ENCODE peak calls at places on chromosomes 6 and 20, in five cellular contexts. Z is tibial nerve, H is pancreas, Y is neural progenitor cell, C is IMR-90. W is an unnamed sample.

GRCh38 chr20:54342258-54342782 is 133.1 kb upstream of the DOK5 start:
- DNase-seq in Y (no peak), H (no peak), C (no peak), Z (no peak), W (no peak)

GRCh38 chr6:77178821-77179220 is 284.5 kb downstream of the HTR1B start:
- DNase-seq in Z (no peak), C (peak; percentile 84), Y (no peak), H (no peak), W (peak; percentile 5)

GRCh38 chr6:89138173-89138572 is 7.7 kb upstream of the PM20D2 start:
- DNase-seq in H (no peak), C (no peak), Z (no peak), Y (no peak), W (no peak)

GRCh38 chr20:33761698-33762250 is 30.0 kb downstream of the ZNF341 start:
- DNase-seq in C (no peak), H (no peak), Y (no peak), Z (no peak), W (no peak)

GRCh38 chr6:90434096-90434495 is 137.5 kb upstream of the BACH2 start:
- DNase-seq in Y (peak; percentile 68), C (no peak), Z (no peak), H (no peak), W (no peak)

GRCh38 chr6:157609117-157609516 is 213.9 kb upstream of the SNX9 start:
- DNase-seq in C (no peak), Y (no peak), H (no peak), Z (no peak), W (no peak)

GRCh38 chr6:108840919-108841318 is 7.3 kb upstream of the ARMC2 start:
- DNase-seq in C (no peak), Z (no peak), Y (no peak), H (no peak), W (no peak)

GRCh38 chr6:3848380-3848779 is 793 bp upstream of the FAM50B start:
- DNase-seq in C (no peak), H (no peak), Y (no peak), Z (no peak), W (no peak)

GRCh38 chr20:20089939-20090338 is 37.6 kb downstream of the CFAP61 start:
- DNase-seq in Y (no peak), H (no peak), Z (no peak), C (no peak), W (no peak)

GRCh38 chr6:108501559-108501958 is 59.2 kb upstream of the FOXO3 start:
- DNase-seq in Y (no peak), C (peak; percentile 47), H (no peak), Z (no peak), W (peak; percentile 13)

GRCh38 chr6:107532707-107533106 is 42.8 kb downstream of the SOBP start:
- DNase-seq in H (no peak), C (no peak), Z (peak; percentile 16), Y (no peak), W (no peak)

DNA sequence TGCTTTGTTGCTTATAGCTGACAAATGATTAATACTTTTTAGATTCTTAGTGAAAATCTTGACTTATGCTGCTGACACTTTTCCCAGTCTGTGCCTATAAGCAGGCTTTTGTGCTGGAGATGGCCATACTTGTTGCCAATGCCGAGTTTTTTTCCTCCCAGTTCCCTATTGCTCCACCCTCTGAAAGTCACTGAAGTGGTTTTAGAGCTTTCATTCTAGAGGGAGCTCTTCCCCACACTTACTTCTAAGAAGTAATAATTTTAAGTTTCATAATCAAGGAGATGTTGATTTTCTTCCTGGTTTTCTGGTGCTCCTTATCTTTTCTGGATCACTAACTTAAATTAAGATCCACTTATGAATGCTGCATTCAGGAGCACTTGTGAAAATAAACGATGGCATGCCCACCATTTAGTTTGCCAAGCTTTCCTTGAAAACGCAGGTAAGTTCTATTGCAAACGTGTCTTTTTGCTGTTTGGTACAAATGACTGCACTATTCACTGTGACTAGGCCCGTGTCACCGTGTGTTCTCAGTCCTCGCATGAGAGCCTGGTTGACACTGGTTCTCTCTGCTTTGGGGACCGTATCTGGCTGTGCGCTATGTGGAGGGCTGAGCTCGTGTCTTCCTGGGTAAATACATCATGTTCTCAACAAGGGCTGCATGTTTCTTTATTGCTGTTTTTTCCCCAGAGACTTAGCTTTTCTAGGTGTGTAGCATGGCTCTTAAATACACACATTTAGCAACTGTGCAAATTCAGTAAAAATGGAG is 50.2 kb downstream of the GFRA4 start:
- DNase-seq in Y (no peak), H (no peak), Z (no peak), C (peak; percentile 13), W (no peak)
- TF ChIP-seq CTCF in Y (no peak), H (no peak), Z (peak; percentile 9), C (peak; percentile 13), W (no peak)

GRCh38 chr20:31837896-31838397 is 7.5 kb downstream of the FOXS1 start:
- DNase-seq in C (peak; percentile 19), H (no peak), Z (no peak), Y (no peak), W (peak; percentile 31)

GRCh38 chr20:31840906-31841816 is 4.2 kb downstream of the FOXS1 start:
- DNase-seq in Z (no peak), C (no peak), H (no peak), Y (no peak), W (no peak)

GRCh38 chr20:31839782-31840487 is 5.5 kb downstream of the FOXS1 start:
- DNase-seq in Y (no peak), Z (no peak), C (no peak), H (no peak), W (no peak)

GRCh38 chr20:31836853-31837608 is 8.4 kb downstream of the FOXS1 start:
- DNase-seq in Y (peak; percentile 49), Z (no peak), H (no peak), C (no peak), W (no peak)

DNA sequence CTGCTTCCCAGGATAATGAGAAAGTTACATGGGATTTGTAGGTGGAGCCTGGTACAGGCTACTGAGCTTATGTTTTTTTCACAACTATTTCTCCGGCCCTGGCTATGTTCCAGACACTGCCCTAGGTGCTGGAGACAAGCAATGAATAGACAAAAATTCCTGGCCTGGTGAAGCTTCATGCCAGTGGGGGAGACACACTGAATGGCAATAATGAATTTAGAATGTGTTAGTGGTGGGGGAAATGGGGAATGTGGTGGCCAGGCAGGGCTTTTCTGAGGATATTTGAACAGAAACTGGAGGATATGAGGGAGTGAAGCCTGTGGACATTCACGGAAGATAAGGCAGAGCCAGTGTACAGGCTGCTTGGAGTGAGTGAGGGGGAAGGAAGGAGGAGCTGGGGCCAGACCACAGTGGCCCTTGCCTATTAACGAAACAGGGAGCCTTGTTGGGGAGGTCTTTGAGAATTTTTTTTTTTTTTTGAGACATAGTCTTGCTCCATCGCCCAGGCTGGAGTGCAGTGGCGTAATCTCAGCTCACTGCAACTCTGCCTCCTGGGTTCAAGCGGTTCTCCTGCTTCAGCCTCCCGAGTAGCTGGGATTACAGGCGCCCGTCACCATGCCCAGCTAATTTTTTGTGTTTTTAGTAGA is 6.6 kb downstream of the FOXS1 start:
- DNase-seq in Z (no peak), H (no peak), C (no peak), Y (no peak), W (no peak)
- H3K27ac ChIP-seq in Z (no peak overlapping the region), H (no peak overlapping the region), C (no peak overlapping the region), Y (no peak overlapping the region), W (no peak overlapping the region)

DNA sequence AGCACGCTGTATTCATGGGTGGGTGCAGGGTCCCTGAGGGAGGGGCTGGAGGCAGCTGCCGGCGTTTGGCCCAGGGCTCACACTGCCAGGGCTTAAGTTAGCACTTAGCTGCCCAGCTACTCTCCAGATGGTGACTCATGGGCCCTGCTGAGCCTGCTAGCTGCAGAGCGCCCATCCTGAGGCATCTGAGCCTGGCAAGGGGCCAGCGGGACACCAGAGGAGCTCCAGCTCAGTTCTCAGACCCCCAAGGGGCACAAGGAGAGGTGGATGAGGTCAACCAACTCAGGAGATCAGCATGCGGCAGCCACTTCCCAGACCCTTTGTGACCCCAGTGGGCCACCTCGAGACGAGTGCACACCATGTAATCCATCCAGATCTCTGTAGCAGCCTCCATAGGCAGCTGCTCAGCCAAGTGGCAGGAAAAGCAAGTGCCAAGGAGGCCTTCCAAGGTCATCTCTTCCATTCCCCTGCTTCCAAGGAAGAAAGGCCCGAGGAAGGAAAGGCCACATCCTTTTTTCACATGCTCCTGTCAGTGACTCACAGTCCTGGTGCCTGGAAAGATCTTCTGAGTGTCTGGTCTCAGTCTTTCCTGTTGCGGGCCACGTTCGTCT is 35.3 kb downstream of the FOXP4 start:
- DNase-seq in Y (no peak), Z (no peak), C (peak; percentile 89), H (no peak), W (peak; percentile 79)
- TF ChIP-seq CTCF in Y (no peak), Z (no peak), C (no peak), H (no peak), W (no peak)

GRCh38 chr6:45431314-45432058 is 53.8 kb upstream of the SUPT3H start:
- DNase-seq in Z (no peak), C (no peak), H (no peak), Y (no peak), W (no peak)

GRCh38 chr6:45434401-45434741 is 56.6 kb upstream of the SUPT3H start:
- DNase-seq in Z (no peak), C (no peak), Y (no peak), H (no peak), W (no peak)

GRCh38 chr6:45432944-45433343 is 55.2 kb upstream of the SUPT3H start:
- DNase-seq in Y (no peak), C (peak; percentile 80), Z (no peak), H (no peak), W (no peak)

GRCh38 chr6:45436544-45437440 is 59.1 kb upstream of the SUPT3H start:
- DNase-seq in Z (no peak), H (no peak), C (peak; percentile 89), Y (no peak), W (no peak)

DNA sequence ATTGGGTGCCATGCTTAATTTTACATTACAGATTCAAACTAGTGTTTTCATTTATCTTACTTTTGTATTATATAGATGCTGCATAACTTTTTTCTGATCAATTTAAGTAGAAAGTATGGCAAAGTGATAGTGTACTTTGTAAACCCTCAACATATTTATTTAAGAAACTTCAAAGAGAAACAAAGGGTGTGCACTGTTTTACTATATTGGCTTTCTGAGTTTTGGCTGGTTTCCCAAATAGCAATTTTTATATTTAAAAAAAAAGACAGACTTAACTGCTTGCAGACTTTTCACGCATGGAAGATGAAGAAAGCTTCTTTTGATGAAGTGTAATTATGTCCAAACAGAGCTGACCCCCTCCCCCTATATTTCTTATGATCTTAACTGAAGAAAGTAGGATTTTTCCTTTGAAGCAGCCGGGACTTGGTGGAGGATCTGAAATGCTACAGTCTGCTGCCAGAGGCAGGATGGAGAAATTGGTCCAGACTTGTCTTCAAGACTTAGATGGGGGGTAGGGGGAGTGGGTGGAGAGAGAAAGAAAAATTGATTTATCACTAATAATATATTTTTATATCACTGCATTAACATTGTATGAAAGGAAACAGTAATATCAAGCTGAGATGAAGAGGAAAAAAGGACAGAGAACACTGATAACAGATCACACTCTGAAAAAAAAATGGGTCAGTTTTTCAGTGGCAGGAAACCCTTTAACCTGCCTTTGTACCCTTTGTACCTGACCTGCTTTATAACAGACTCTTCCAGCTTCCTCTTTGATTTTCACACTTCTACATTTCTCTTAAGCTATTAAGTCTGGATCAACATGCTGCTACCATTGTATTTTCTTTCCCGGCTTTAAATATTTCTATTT is 56.0 kb upstream of the SUPT3H start:
- DNase-seq in C (no peak), Z (no peak), H (no peak), Y (no peak), W (no peak)
- H3K27ac ChIP-seq in C (no peak overlapping the region), Z (no peak overlapping the region), H (no peak overlapping the region), Y (no peak overlapping the region), W (no peak overlapping the region)

DNA sequence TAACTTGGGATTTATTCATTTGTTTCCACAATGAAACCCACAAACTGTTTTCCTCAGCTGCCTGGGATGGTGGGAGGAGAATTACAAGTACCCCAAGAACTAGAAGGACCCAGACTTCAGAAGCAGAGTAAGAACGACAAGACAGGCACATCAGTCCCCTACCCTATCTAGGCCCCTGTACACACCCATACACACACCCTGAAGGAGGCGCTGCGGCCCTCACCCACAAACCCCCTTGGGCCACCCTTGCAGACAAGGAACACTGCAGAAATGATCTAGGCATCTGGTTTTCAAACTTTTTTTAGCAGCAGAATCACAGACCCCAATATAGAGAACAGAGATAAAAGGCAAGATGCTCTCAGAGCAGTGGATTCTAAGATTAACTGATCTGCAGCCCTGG is 55.0 kb downstream of the TRERF1 start:
- DNase-seq in H (no peak), Z (no peak), C (no peak), Y (no peak), W (no peak)
- TF ChIP-seq CTCF in H (no peak), Z (no peak), C (no peak), Y (peak; percentile 13), W (no peak)

W was measured in RWPE1.